ENCODE peak calls at places on chromosomes 11 and 22, in seven cellular contexts. One of them, this sample, is unnamed.

GRCh38 chr11:119361961-119362725 is 15.6 kb upstream of the MFRP start:
- DNase-seq in ACHN: no peak
- DNase-seq in HS-5: no peak
- DNase-seq in fibroblast of lung: no peak
- DNase-seq in tibial nerve: no peak
- DNase-seq in GM04504: no peak
- DNase-seq in HFFc6: no peak
- DNase-seq in this sample: no peak

GRCh38 chr11:11985016-11985715 is 23.3 kb downstream of the DKK3 start:
- DNase-seq in ACHN: peak; percentile 32
- DNase-seq in tibial nerve: no peak
- DNase-seq in GM04504: peak; percentile 58
- DNase-seq in fibroblast of lung: peak; percentile 90
- DNase-seq in HFFc6: peak; percentile 86
- DNase-seq in HS-5: no peak
- DNase-seq in this sample: no peak

GRCh38 chr11:107859459-107860239 is 1.1 kb upstream of the SLC35F2 start:
- DNase-seq in ACHN: peak; percentile 73
- DNase-seq in fibroblast of lung: no peak
- DNase-seq in tibial nerve: no peak
- DNase-seq in GM04504: no peak
- DNase-seq in HS-5: no peak
- DNase-seq in HFFc6: no peak
- DNase-seq in this sample: no peak

GRCh38 chr22:26805131-26805530 is 147.7 kb downstream of the MIAT start:
- DNase-seq in HS-5: no peak
- DNase-seq in HFFc6: no peak
- DNase-seq in ACHN: no peak
- DNase-seq in GM04504: no peak
- DNase-seq in fibroblast of lung: peak; percentile 70
- DNase-seq in tibial nerve: no peak
- DNase-seq in this sample: no peak

GRCh38 chr11:100484948-100485347 is 202.1 kb upstream of the ARHGAP42 start:
- DNase-seq in GM04504: no peak
- DNase-seq in ACHN: no peak
- DNase-seq in HS-5: no peak
- DNase-seq in HFFc6: no peak
- DNase-seq in tibial nerve: no peak
- DNase-seq in fibroblast of lung: no peak
- DNase-seq in this sample: no peak

GRCh38 chr11:95363710-95364109 is 132.7 kb upstream of the SESN3 start:
- DNase-seq in GM04504: no peak
- DNase-seq in ACHN: no peak
- DNase-seq in fibroblast of lung: no peak
- DNase-seq in tibial nerve: no peak
- DNase-seq in HFFc6: no peak
- DNase-seq in HS-5: no peak
- DNase-seq in this sample: no peak

GRCh38 chr11:43282607-43283440 is 29.0 kb upstream of the API5 start:
- DNase-seq in HS-5: no peak
- DNase-seq in ACHN: peak; percentile 22
- DNase-seq in HFFc6: peak; percentile 2
- DNase-seq in GM04504: peak; percentile 3
- DNase-seq in fibroblast of lung: peak; percentile 15
- DNase-seq in tibial nerve: no peak
- DNase-seq in this sample: peak; percentile 5

GRCh38 chr11:40037005-40037404 is 1422.4 kb downstream of the LRRC4C start:
- DNase-seq in HFFc6: no peak
- DNase-seq in tibial nerve: no peak
- DNase-seq in GM04504: no peak
- DNase-seq in ACHN: no peak
- DNase-seq in HS-5: no peak
- DNase-seq in fibroblast of lung: peak; percentile 23
- DNase-seq in this sample: no peak

This sample was measured in stromal cell of bone marrow.